ENCODE peak calls at places on chromosomes 16 and 17, in six cellular contexts. C, E, F, T, M and G are unnamed samples.

GRCh38 chr17:80833952-80834895 is 157.4 kb upstream of the CHMP6 start:
- DNase-seq in C (no peak), E (peak), F (peak), T (no peak), M (peak), G (peak)

GRCh38 chr16:783404-784161 is 4.6 kb downstream of the RPUSD1 start:
- DNase-seq in C (no peak), E (no peak), F (no peak), T (no peak), M (no peak), G (peak)

GRCh38 chr17:46876353-46876887 is 25.0 kb downstream of the WNT9B start:
- DNase-seq in C (peak), E (no peak), F (no peak), T (no peak), M (no peak), G (peak)

GRCh38 chr17:33227911-33228310 is 65.2 kb downstream of the ASIC2 start:
- DNase-seq in C (no peak), E (no peak), F (no peak), T (no peak), M (no peak), G (no peak)

GRCh38 chr17:915416-916201 is 64.0 kb downstream of the NXN start:
- DNase-seq in C (no peak), E (peak), F (peak), T (no peak), M (no peak), G (no peak)

GRCh38 chr16:3656491-3657468 is 2.3 kb downstream of the DNASE1 start:
- DNase-seq in C (no peak), E (no peak), F (no peak), T (no peak), M (peak), G (no peak)

GRCh38 chr17:76053230-76054111 is 18.8 kb downstream of the SRP68 start:
- DNase-seq in C (no peak), E (peak), F (no peak), T (no peak), M (no peak), G (no peak)

GRCh38 chr16:17560548-17560947 is 89.8 kb upstream of the XYLT1 start:
- DNase-seq in C (no peak), E (no peak), F (no peak), T (no peak), M (no peak), G (no peak)

GRCh38 chr16:88810166-88810867 is 1.4 kb downstream of the APRT start:
- DNase-seq in C (no peak), E (no peak), F (no peak), T (no peak), M (peak), G (no peak)

DNA sequence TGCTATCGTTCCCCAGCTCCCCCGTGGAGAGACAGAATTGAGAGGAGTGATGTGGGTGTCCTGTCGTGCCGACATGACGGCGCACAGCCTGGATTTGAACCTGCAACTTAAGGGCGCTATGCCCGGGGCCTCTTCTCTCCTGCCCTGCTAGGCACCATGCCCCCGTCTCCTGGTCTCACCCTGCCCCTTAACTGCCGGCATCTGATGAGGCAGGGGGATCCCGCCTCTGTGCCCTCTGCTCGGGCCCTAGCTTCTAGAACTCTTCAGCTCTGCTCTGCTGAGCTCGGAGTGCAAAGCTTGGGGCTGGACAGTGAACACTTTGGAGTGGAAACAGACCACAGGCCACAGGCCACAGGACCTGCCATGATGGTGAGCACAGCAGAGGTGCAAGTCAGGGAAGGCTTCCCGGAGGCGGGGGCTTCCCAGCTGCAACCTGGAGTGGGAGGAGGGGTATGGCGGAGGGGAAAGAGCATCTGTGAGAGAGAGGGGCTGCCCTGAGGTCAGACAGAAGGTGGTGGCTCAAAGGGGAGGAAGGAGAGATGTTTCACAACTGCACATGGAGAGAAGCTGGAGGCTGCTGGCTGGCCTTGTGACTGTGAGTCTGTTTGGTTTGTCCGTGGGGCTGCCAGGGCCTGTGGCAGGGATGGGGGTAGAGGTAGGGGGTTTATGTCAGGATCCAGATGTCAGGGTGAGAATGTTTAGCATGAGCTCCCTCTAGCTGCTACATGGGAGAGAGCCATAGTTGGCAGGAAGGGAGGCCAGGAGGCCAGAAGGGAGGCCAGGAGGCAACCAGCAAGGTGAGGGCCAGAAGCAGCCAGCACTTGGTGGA is 107.8 kb downstream of the CRLF3 start:
- DNase-seq in C (no peak), E (no peak), F (no peak), T (no peak), M (peak), G (peak)
- TF ChIP-seq CTCF in C (no peak), E (peak), F (no peak), T (no peak), M (no peak), G (no peak)

GRCh38 chr16:85719605-85720318 is 31.0 kb upstream of the GINS2 start:
- DNase-seq in C (no peak), E (no peak), F (no peak), T (no peak), M (no peak), G (no peak)

GRCh38 chr16:85716680-85717038 is 27.9 kb upstream of the GINS2 start:
- DNase-seq in C (no peak), E (no peak), F (no peak), T (no peak), M (no peak), G (peak)

GRCh38 chr16:85717393-85718152 is 28.8 kb upstream of the GINS2 start:
- DNase-seq in C (peak), E (peak), F (peak), T (peak), M (peak), G (peak)

GRCh38 chr16:85718682-85719081 is 29.9 kb upstream of the GINS2 start:
- DNase-seq in C (peak), E (no peak), F (no peak), T (no peak), M (no peak), G (peak)

GRCh38 chr16:85718153-85718477 is 29.4 kb upstream of the GINS2 start:
- DNase-seq in C (no peak), E (no peak), F (no peak), T (no peak), M (no peak), G (no peak)
- TF ChIP-seq CTCF in C (no peak), E (no peak), F (no peak), T (no peak), M (no peak), G (no peak)

DNA sequence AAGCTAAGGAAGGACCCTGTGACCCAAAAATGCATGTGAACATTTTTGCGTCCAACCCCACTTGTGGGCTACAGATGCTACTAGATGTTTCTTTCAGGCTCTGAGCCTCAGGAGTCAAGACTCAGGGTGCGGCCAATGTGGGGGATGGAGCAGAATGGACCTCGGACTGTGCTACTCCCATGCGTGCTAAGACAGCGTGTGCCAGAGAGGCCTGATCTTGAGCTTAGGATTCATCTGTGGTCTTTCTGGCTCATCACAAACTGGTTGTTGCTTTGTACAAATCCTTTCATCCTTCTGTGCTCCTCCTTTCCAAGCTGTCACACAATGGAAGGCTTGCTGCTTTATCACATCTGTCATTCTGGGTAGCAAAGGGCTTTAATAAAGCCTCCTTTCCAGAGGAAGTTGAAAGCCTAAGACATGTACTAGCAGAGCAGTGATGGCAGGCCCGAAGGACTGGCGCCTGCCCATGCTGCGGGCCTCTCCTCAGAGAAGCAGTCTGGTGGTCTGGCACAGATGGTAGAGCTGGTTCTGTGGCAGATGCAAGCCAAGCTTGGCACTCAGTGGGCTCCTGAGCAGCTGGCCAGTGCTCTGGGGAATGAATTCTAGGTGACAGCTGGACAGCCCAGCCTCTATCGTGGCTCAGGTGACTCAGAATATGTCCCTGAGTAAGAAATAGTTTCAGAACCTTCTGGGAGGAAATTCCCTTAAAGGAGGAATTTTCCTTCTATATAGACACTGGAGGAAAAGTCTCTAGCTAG is 27.8 kb downstream of the COG4 start:
- DNase-seq in C (no peak), E (no peak), F (no peak), T (no peak), M (no peak), G (no peak)
- TF ChIP-seq CTCF in C (no peak), E (no peak), F (no peak), T (no peak), M (no peak), G (no peak)

DNA sequence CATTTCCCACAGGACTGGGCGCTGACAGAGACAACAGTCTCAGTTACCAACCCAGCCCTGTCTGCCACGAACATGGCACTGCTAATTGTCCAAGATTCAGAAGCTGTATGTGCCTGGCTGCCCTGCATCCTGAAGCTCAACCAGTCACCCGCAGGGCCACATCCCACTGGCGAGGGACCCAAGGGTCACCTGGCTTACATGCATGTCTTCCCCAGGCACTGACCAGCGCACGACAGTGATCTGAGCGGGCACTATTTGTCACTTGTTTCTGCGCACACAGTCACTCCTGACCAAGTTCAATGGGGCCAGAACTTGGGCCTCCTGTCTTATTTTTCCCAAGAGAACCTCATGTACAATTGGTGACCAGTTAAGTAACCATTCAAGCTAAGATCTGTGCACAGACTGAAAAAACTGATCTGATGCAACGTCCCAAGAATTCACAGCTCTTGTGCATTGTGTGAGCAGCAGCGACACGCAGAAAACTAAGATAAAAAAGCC is 13.1 kb downstream of the USP7 start:
- DNase-seq in C (no peak), E (peak), F (no peak), T (no peak), M (no peak), G (no peak)
- TF ChIP-seq CTCF in C (no peak), E (no peak), F (no peak), T (no peak), M (no peak), G (no peak)

DNA sequence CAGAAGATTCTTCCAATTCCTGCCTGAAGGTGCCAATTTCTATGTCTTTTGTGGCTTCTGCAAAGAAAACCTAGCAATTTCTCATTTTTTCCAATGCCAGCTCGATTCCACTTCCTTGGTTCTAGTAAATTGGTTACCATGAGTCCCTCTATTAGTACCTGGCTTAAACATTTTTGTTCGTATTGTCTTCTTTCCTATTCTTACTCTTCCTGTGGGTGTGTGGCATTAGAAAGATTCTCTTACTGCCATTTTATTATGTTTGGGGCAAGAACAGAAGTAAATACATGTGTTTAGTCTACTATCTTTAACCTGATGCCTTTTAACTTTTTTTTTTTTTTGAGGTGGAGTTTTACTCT is 20.3 kb upstream of the MAPK3 start:
- DNase-seq in C (no peak), E (no peak), F (no peak), T (no peak), M (no peak), G (no peak)
- TF ChIP-seq CTCF in C (no peak), E (no peak), F (no peak), T (no peak), M (no peak), G (no peak)

DNA sequence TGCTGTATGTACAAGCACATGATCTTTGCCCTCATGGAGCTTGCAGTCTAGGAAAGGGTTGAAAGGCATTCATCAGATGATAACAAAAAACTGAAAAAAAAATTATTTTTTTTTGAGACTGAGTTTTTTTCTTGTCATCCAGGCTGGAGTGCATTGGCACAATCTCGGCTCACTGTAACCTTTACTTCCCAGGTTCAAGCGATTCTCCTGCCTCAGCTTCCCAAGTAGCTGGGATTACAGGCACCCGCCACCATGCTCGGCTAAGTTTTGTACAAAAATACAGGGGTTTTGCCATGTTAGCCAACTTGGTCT is 38.7 kb upstream of the BCAS3 start:
- DNase-seq in C (no peak), E (no peak), F (no peak), T (no peak), M (no peak), G (no peak)
- TF ChIP-seq CTCF in C (peak), E (no peak), F (no peak), T (no peak), M (no peak), G (no peak)

GRCh38 chr17:51653902-51654301 is 393.6 kb downstream of the UTP18 start:
- DNase-seq in C (no peak), E (no peak), F (no peak), T (no peak), M (no peak), G (peak)
- TF ChIP-seq CTCF in C (no peak), E (no peak), F (no peak), T (no peak), M (no peak), G (peak)

GRCh38 chr17:2841606-2842005 is 45.4 kb downstream of the RAP1GAP2 start:
- DNase-seq in C (no peak), E (no peak), F (no peak), T (no peak), M (no peak), G (no peak)
- TF ChIP-seq CTCF in C (no peak), E (no peak), F (no peak), T (no peak), M (no peak), G (no peak)